ENCODE peak calls at places on chromosomes 3 and 15, in eight cellular contexts. One of them, this sample, is unnamed. For H3K4me1, the result is how much of the 10 kb centered on the place peaks cover.

GRCh38 chr15:101618861-101619614 is 33.1 kb downstream of the TM2D3 start:
- DNase-seq in SJSA1: no peak
- DNase-seq in HCT116: no peak
- DNase-seq in GM23248: no peak
- DNase-seq in A549: no peak
- DNase-seq in adrenal gland: no peak
- DNase-seq in astrocyte: no peak
- DNase-seq in body of pancreas: no peak
- DNase-seq in this sample: no peak

GRCh38 chr3:136437006-136437405 is 186.9 kb downstream of the PCCB start:
- DNase-seq in SJSA1: no peak
- DNase-seq in GM23248: no peak
- DNase-seq in adrenal gland: no peak
- DNase-seq in astrocyte: no peak
- DNase-seq in body of pancreas: no peak
- DNase-seq in A549: no peak
- DNase-seq in HCT116: no peak
- DNase-seq in this sample: no peak

GRCh38 chr3:148999806-149000205 is 8.5 kb downstream of the GYG1 start:
- DNase-seq in astrocyte: no peak
- DNase-seq in HCT116: no peak
- DNase-seq in GM23248: no peak
- DNase-seq in adrenal gland: no peak
- DNase-seq in A549: no peak
- DNase-seq in body of pancreas: no peak
- DNase-seq in SJSA1: no peak
- DNase-seq in this sample: no peak

GRCh38 chr15:100781061-100781960 is 98.3 kb upstream of the ALDH1A3 start:
- DNase-seq in GM23248: peak
- DNase-seq in astrocyte: no peak
- DNase-seq in HCT116: no peak
- DNase-seq in A549: no peak
- DNase-seq in body of pancreas: no peak
- DNase-seq in adrenal gland: no peak
- DNase-seq in SJSA1: no peak
- DNase-seq in this sample: no peak

GRCh38 chr3:196400331-196400730 is 31.9 kb downstream of the UBXN7 start:
- DNase-seq in adrenal gland: no peak
- DNase-seq in HCT116: no peak
- DNase-seq in astrocyte: no peak
- DNase-seq in SJSA1: no peak
- DNase-seq in A549: no peak
- DNase-seq in body of pancreas: peak
- DNase-seq in GM23248: no peak
- DNase-seq in this sample: peak

GRCh38 chr3:67661079-67661478 is 6.7 kb upstream of the SUCLG2 start:
- DNase-seq in GM23248: no peak
- DNase-seq in HCT116: no peak
- DNase-seq in adrenal gland: no peak
- DNase-seq in SJSA1: no peak
- DNase-seq in body of pancreas: no peak
- DNase-seq in A549: no peak
- DNase-seq in astrocyte: no peak
- DNase-seq in this sample: no peak

GRCh38 chr3:125003369-125003853 is 52.4 kb downstream of the HEG1 start:
- DNase-seq in GM23248: peak
- DNase-seq in SJSA1: peak
- DNase-seq in HCT116: no peak
- DNase-seq in body of pancreas: peak
- DNase-seq in adrenal gland: peak
- DNase-seq in astrocyte: peak
- DNase-seq in A549: no peak
- DNase-seq in this sample: peak

GRCh38 chr3:151400341-151400740 is 15.8 kb upstream of the P2RY12 start:
- DNase-seq in SJSA1: no peak
- DNase-seq in HCT116: no peak
- DNase-seq in adrenal gland: no peak
- DNase-seq in A549: no peak
- DNase-seq in astrocyte: no peak
- DNase-seq in GM23248: no peak
- DNase-seq in body of pancreas: no peak
- DNase-seq in this sample: no peak

GRCh38 chr15:66641485-66642313 is 60.3 kb upstream of the SMAD6 start:
- DNase-seq in GM23248: no peak
- DNase-seq in adrenal gland: no peak
- DNase-seq in astrocyte: no peak
- DNase-seq in SJSA1: no peak
- DNase-seq in A549: no peak
- DNase-seq in HCT116: no peak
- DNase-seq in body of pancreas: no peak
- DNase-seq in this sample: no peak

GRCh38 chr3:4754180-4755086 is 224.8 kb upstream of the BHLHE40 start:
- DNase-seq in A549: no peak
- DNase-seq in astrocyte: no peak
- DNase-seq in HCT116: no peak
- DNase-seq in GM23248: no peak
- DNase-seq in adrenal gland: no peak
- DNase-seq in body of pancreas: no peak
- DNase-seq in SJSA1: no peak
- DNase-seq in this sample: no peak

GRCh38 chr3:119433613-119434325 is 29.6 kb downstream of the TMEM39A start:
- DNase-seq in adrenal gland: no peak
- DNase-seq in GM23248: no peak
- DNase-seq in A549: no peak
- DNase-seq in body of pancreas: no peak
- DNase-seq in astrocyte: no peak
- DNase-seq in SJSA1: no peak
- DNase-seq in HCT116: no peak
- DNase-seq in this sample: no peak

GRCh38 chr15:75023194-75024101 is at the start of gene PPCDC:
- DNase-seq in adrenal gland: peak
- DNase-seq in astrocyte: peak
- DNase-seq in HCT116: peak
- DNase-seq in A549: peak
- DNase-seq in GM23248: peak
- DNase-seq in SJSA1: peak
- DNase-seq in body of pancreas: peak
- DNase-seq in this sample: peak

GRCh38 chr15:75718326-75718725 is 5.7 kb upstream of the CSPG4 start:
- DNase-seq in GM23248: peak
- DNase-seq in A549: no peak
- DNase-seq in SJSA1: no peak
- DNase-seq in HCT116: no peak
- DNase-seq in adrenal gland: peak
- DNase-seq in astrocyte: peak
- DNase-seq in body of pancreas: no peak
- DNase-seq in this sample: peak

GRCh38 chr15:87672309-87672897 is 584.1 kb downstream of the NTRK3 start:
- DNase-seq in A549: peak
- DNase-seq in SJSA1: no peak
- DNase-seq in astrocyte: peak
- DNase-seq in adrenal gland: peak
- DNase-seq in HCT116: no peak
- DNase-seq in GM23248: peak
- DNase-seq in body of pancreas: peak
- DNase-seq in this sample: no peak

GRCh38 chr3:105988540-105988939 is 119.7 kb upstream of the CBLB start:
- DNase-seq in astrocyte: no peak
- DNase-seq in GM23248: no peak
- DNase-seq in SJSA1: no peak
- DNase-seq in adrenal gland: no peak
- DNase-seq in body of pancreas: no peak
- DNase-seq in HCT116: no peak
- DNase-seq in A549: no peak
- DNase-seq in this sample: no peak

GRCh38 chr3:50588759-50589433 is 19.6 kb downstream of the HEMK1 start:
- DNase-seq in HCT116: no peak
- DNase-seq in body of pancreas: no peak
- DNase-seq in SJSA1: no peak
- DNase-seq in GM23248: peak
- DNase-seq in adrenal gland: no peak
- DNase-seq in astrocyte: no peak
- DNase-seq in A549: no peak
- DNase-seq in this sample: no peak

GRCh38 chr3:50587806-50588758 is 18.8 kb downstream of the HEMK1 start:
- DNase-seq in adrenal gland: no peak
- DNase-seq in A549: no peak
- DNase-seq in HCT116: no peak
- DNase-seq in SJSA1: no peak
- DNase-seq in GM23248: peak
- DNase-seq in body of pancreas: no peak
- DNase-seq in astrocyte: no peak
- DNase-seq in this sample: no peak

GRCh38 chr3:50594253-50594785 is 17.3 kb downstream of the CISH start:
- DNase-seq in SJSA1: no peak
- DNase-seq in body of pancreas: no peak
- DNase-seq in HCT116: no peak
- DNase-seq in A549: no peak
- DNase-seq in astrocyte: no peak
- DNase-seq in GM23248: no peak
- DNase-seq in adrenal gland: no peak
- DNase-seq in this sample: no peak

GRCh38 chr3:50591196-50591741 is 20.3 kb downstream of the CISH start:
- DNase-seq in astrocyte: no peak
- DNase-seq in SJSA1: no peak
- DNase-seq in adrenal gland: no peak
- DNase-seq in GM23248: no peak
- DNase-seq in HCT116: no peak
- DNase-seq in body of pancreas: no peak
- DNase-seq in A549: no peak
- DNase-seq in this sample: no peak

DNA sequence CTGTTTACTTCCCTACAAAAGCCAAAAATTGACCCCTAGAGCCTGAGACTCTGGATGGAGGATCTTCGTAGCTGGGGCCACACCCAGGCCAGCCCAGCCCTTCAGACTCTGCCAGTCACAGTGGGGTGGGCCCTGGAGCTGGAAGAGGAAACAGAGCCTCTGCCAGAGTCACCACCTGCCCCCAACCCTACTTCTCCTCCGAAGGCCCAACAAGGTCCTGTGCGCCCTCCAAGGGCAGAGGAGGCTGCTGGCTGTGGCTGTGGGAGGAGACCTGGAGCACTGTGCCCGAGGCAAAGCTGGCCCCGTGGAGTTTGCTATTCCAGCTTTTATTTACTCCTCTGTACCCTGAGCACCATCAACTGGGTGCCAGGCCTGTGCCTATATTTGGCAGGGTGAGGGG is 19.0 kb downstream of the CISH start:
- DNase-seq in A549: no peak
- DNase-seq in SJSA1: no peak
- DNase-seq in adrenal gland: no peak
- DNase-seq in HCT116: no peak
- DNase-seq in body of pancreas: no peak
- DNase-seq in GM23248: no peak
- DNase-seq in astrocyte: no peak
- DNase-seq in this sample: no peak
- H3K27ac ChIP-seq in A549: peak
- H3K27ac ChIP-seq in SJSA1: no peak
- H3K27ac ChIP-seq in adrenal gland: no peak
- H3K27ac ChIP-seq in HCT116: no peak
- H3K27ac ChIP-seq in body of pancreas: no peak
- H3K27ac ChIP-seq in GM23248: no peak
- H3K27ac ChIP-seq in astrocyte: no peak
- H3K27ac ChIP-seq in this sample: no peak

DNA sequence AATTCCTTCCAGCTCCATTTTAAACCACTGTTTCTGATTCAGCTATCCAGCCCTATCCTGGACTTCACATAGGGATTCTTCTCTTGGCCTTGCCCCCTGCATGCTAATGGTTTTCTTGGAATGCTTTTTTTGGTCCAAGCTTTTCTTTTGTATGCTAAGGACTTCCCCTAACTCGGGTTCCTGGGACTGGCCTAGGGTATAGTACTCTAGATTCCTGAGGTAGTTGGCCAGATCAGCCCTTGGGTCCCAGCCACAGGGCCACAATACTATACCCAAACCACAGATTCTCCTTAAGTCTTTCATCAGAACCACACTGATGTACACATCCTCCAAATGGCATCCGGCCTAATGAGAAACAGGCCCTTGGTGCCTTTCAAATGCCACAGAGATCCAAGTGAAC is 2.8 kb downstream of the FYCO1 start:
- DNase-seq in GM23248: peak
- DNase-seq in HCT116: no peak
- DNase-seq in SJSA1: peak
- DNase-seq in astrocyte: peak
- DNase-seq in adrenal gland: no peak
- DNase-seq in body of pancreas: no peak
- DNase-seq in A549: no peak
- DNase-seq in this sample: no peak
- H3K4me1 ChIP-seq in GM23248: under half
- H3K4me1 ChIP-seq in HCT116: under half
- H3K4me1 ChIP-seq in SJSA1: under half
- H3K4me1 ChIP-seq in astrocyte: under half
- H3K4me1 ChIP-seq in adrenal gland: half or more
- H3K4me1 ChIP-seq in body of pancreas: half or more
- H3K4me1 ChIP-seq in A549: under half
- H3K4me1 ChIP-seq in this sample: under half

GRCh38 chr3:113535898-113536297 is 3.5 kb downstream of the SIDT1 start:
- DNase-seq in astrocyte: no peak
- DNase-seq in body of pancreas: no peak
- DNase-seq in A549: no peak
- DNase-seq in adrenal gland: no peak
- DNase-seq in GM23248: no peak
- DNase-seq in HCT116: no peak
- DNase-seq in SJSA1: no peak
- DNase-seq in this sample: no peak

GRCh38 chr3:113533534-113533892 is 1.2 kb downstream of the SIDT1 start:
- DNase-seq in adrenal gland: no peak
- DNase-seq in body of pancreas: no peak
- DNase-seq in SJSA1: no peak
- DNase-seq in astrocyte: no peak
- DNase-seq in HCT116: no peak
- DNase-seq in GM23248: peak
- DNase-seq in A549: no peak
- DNase-seq in this sample: no peak

GRCh38 chr3:113532698-113533533 is 561 bp downstream of the SIDT1 start:
- DNase-seq in A549: peak
- DNase-seq in HCT116: no peak
- DNase-seq in SJSA1: no peak
- DNase-seq in adrenal gland: peak
- DNase-seq in astrocyte: no peak
- DNase-seq in body of pancreas: peak
- DNase-seq in GM23248: peak
- DNase-seq in this sample: peak

GRCh38 chr3:113536627-113537101 is 4.3 kb downstream of the SIDT1 start:
- DNase-seq in SJSA1: no peak
- DNase-seq in astrocyte: no peak
- DNase-seq in HCT116: no peak
- DNase-seq in A549: peak
- DNase-seq in adrenal gland: no peak
- DNase-seq in body of pancreas: no peak
- DNase-seq in GM23248: peak
- DNase-seq in this sample: peak

GRCh38 chr3:113534365-113534764 is 2.0 kb downstream of the SIDT1 start:
- DNase-seq in astrocyte: no peak
- DNase-seq in adrenal gland: no peak
- DNase-seq in GM23248: no peak
- DNase-seq in body of pancreas: no peak
- DNase-seq in A549: no peak
- DNase-seq in HCT116: no peak
- DNase-seq in SJSA1: no peak
- DNase-seq in this sample: no peak
- H3K4me3 ChIP-seq in astrocyte: no peak
- H3K4me3 ChIP-seq in adrenal gland: no peak
- H3K4me3 ChIP-seq in GM23248: no peak
- H3K4me3 ChIP-seq in body of pancreas: no peak
- H3K4me3 ChIP-seq in A549: no peak
- H3K4me3 ChIP-seq in HCT116: no peak
- H3K4me3 ChIP-seq in SJSA1: no peak
- H3K4me3 ChIP-seq in this sample: peak

GRCh38 chr3:48747015-48747615 is 30.1 kb upstream of the IP6K2 start:
- DNase-seq in SJSA1: no peak
- DNase-seq in body of pancreas: no peak
- DNase-seq in astrocyte: no peak
- DNase-seq in adrenal gland: no peak
- DNase-seq in GM23248: no peak
- DNase-seq in A549: no peak
- DNase-seq in HCT116: no peak
- DNase-seq in this sample: no peak
- H3K27ac ChIP-seq in SJSA1: no peak
- H3K27ac ChIP-seq in body of pancreas: peak
- H3K27ac ChIP-seq in astrocyte: no peak
- H3K27ac ChIP-seq in adrenal gland: no peak
- H3K27ac ChIP-seq in GM23248: no peak
- H3K27ac ChIP-seq in A549: no peak
- H3K27ac ChIP-seq in HCT116: no peak
- H3K27ac ChIP-seq in this sample: peak